ENCODE peak calls at places on chromosomes 3 and 15, in eight cellular contexts. C is neural progenitor cell; G is T-helper 9 cell; A is activated T-helper 9 cell treated with anti-CD3 and anti-CD28 coated beads, Interleukin-2, amount 50 U/mL, for 16 hours; U is IMR-90; X is stimulated activated CD4-positive, alpha-beta T cell treated with anti-CD3 and anti-CD28 coated beads, Interleukin-1b, Interleukin-23, amount 100 ng/mL, for 4 hours; I is NCI-H1694; Q is H4. B is an unnamed sample.

GRCh38 chr3:14391033-14391432 is 11.4 kb upstream of the SLC6A6 start:
- DNase-seq in C (no peak), G (no peak), A (no peak), U (peak), X (no peak), I (no peak), Q (no peak), B (peak)

GRCh38 chr15:37933685-37934084 is 755 bp upstream of the TMCO5A start:
- DNase-seq in C (no peak), G (no peak), A (no peak), U (peak), X (no peak), I (no peak), Q (no peak), B (no peak)

GRCh38 chr3:23594066-23594465 is 211.7 kb upstream of the UBE2E1 start:
- DNase-seq in C (no peak), G (no peak), A (no peak), U (no peak), X (no peak), I (no peak), Q (no peak), B (no peak)

GRCh38 chr15:91660174-91660649 is 193.3 kb upstream of the SLCO3A1 start:
- DNase-seq in C (no peak), G (no peak), A (no peak), U (no peak), X (no peak), I (no peak), Q (no peak), B (no peak)

GRCh38 chr3:161406594-161407555 is 35.6 kb upstream of the SPTSSB start:
- DNase-seq in C (no peak), G (no peak), A (no peak), U (no peak), X (no peak), I (no peak), Q (no peak), B (no peak)

GRCh38 chr15:68258684-68259083 is 18.9 kb upstream of the FEM1B start:
- DNase-seq in C (no peak), G (no peak), A (no peak), U (no peak), X (no peak), I (no peak), Q (no peak), B (no peak)

GRCh38 chr15:45795487-45796069 is 160.7 kb downstream of the SQOR start:
- DNase-seq in C (peak), G (no peak), A (no peak), U (peak), X (no peak), I (peak), Q (peak), B (peak)

GRCh38 chr3:195805181-195805580 is 6.5 kb downstream of the MUC4 start:
- DNase-seq in C (no peak), G (no peak), A (no peak), U (no peak), X (no peak), I (no peak), Q (no peak), B (no peak)

GRCh38 chr15:70892002-70892911 is at the start of the genes LRRC49 and THAP10:
- DNase-seq in C (peak), G (no peak), A (peak), U (peak), X (peak), I (peak), Q (peak), B (peak)

GRCh38 chr3:187722206-187722612 is 19.9 kb upstream of the RTP2 start:
- DNase-seq in C (no peak), G (no peak), A (no peak), U (no peak), X (no peak), I (no peak), Q (no peak), B (no peak)

GRCh38 chr15:87129916-87130315 is 1050.2 kb downstream of the AGBL1 start:
- DNase-seq in C (no peak), G (no peak), A (no peak), U (no peak), X (no peak), I (no peak), Q (no peak), B (no peak)

GRCh38 chr3:171458056-171458856 is 1.9 kb downstream of the TNIK start:
- DNase-seq in C (peak), G (peak), A (peak), U (no peak), X (peak), I (no peak), Q (no peak), B (peak)

GRCh38 chr3:126127904-126128303 is 44.0 kb upstream of the SLC41A3 start:
- DNase-seq in C (no peak), G (no peak), A (no peak), U (no peak), X (no peak), I (no peak), Q (no peak), B (no peak)

GRCh38 chr3:14852058-14852599 is 33.4 kb downstream of the FGD5 start:
- DNase-seq in C (no peak), G (no peak), A (no peak), U (no peak), X (no peak), I (no peak), Q (no peak), B (no peak)

GRCh38 chr15:74680461-74680860 is 15.4 kb downstream of the EDC3 start:
- DNase-seq in C (no peak), G (no peak), A (no peak), U (peak), X (no peak), I (no peak), Q (no peak), B (no peak)

GRCh38 chr3:126512026-126512425 is 5.5 kb downstream of the UROC1 start:
- DNase-seq in C (no peak), G (no peak), A (no peak), U (no peak), X (no peak), I (no peak), Q (peak), B (no peak)

GRCh38 chr15:28260317-28260716 is 61.7 kb downstream of the HERC2 start:
- DNase-seq in C (no peak), G (no peak), A (no peak), U (no peak), X (no peak), I (no peak), Q (no peak), B (no peak)

GRCh38 chr3:159852821-159853505 is 135.7 kb upstream of the IL12A start:
- DNase-seq in C (peak), G (no peak), A (no peak), U (peak), X (no peak), I (no peak), Q (peak), B (no peak)

GRCh38 chr3:37833790-37834189 is 27.9 kb upstream of the CTDSPL start:
- DNase-seq in C (no peak), G (no peak), A (no peak), U (no peak), X (no peak), I (no peak), Q (no peak), B (no peak)

GRCh38 chr3:186283651-186284445 is 78.2 kb downstream of the DGKG start:
- DNase-seq in C (no peak), G (no peak), A (no peak), U (peak), X (no peak), I (no peak), Q (no peak), B (no peak)

GRCh38 chr3:49120096-49120437 is 556 bp downstream of the USP19 start:
- DNase-seq in C (no peak), G (no peak), A (no peak), U (peak), X (no peak), I (no peak), Q (no peak), B (peak)

GRCh38 chr3:108089544-108089943 is 1.3 kb downstream of the CD47 start:
- DNase-seq in C (no peak), G (no peak), A (no peak), U (no peak), X (no peak), I (no peak), Q (no peak), B (no peak)

GRCh38 chr3:128914966-128915645 is 35.7 kb downstream of the ACAD9 start:
- DNase-seq in C (no peak), G (no peak), A (no peak), U (no peak), X (no peak), I (no peak), Q (no peak), B (no peak)

GRCh38 chr15:58518626-58519025 is 86.8 kb downstream of the LIPC start:
- DNase-seq in C (no peak), G (no peak), A (no peak), U (no peak), X (no peak), I (no peak), Q (no peak), B (no peak)

GRCh38 chr3:155233213-155233612 is 60.3 kb downstream of the STRIT1 start:
- DNase-seq in C (no peak), G (no peak), A (no peak), U (peak), X (no peak), I (no peak), Q (peak), B (no peak)

GRCh38 chr3:47781326-47781684 is 388 bp downstream of the SMARCC1 start:
- DNase-seq in C (peak), G (peak), A (peak), U (no peak), X (peak), I (no peak), Q (no peak), B (peak)

GRCh38 chr3:194007598-194008337 is 128.2 kb upstream of the HES1 start:
- DNase-seq in C (no peak), G (no peak), A (no peak), U (no peak), X (no peak), I (no peak), Q (no peak), B (no peak)

GRCh38 chr3:44355634-44356033 is 17.1 kb downstream of the TCAIM start:
- DNase-seq in C (no peak), G (no peak), A (no peak), U (peak), X (no peak), I (no peak), Q (peak), B (no peak)

GRCh38 chr3:184176377-184177330 is 2.0 kb downstream of the AP2M1 start:
- DNase-seq in C (peak), G (no peak), A (no peak), U (peak), X (no peak), I (no peak), Q (peak), B (no peak)

GRCh38 chr3:141176775-141177174 is 54.9 kb upstream of the PXYLP1 start:
- DNase-seq in C (no peak), G (no peak), A (no peak), U (no peak), X (no peak), I (no peak), Q (no peak), B (no peak)

GRCh38 chr3:139718415-139718814 is 40.6 kb upstream of the NMNAT3 start:
- DNase-seq in C (peak), G (no peak), A (no peak), U (peak), X (no peak), I (peak), Q (peak), B (peak)

GRCh38 chr3:24160424-24160823 is 215.3 kb downstream of the NR1D2 start:
- DNase-seq in C (peak), G (no peak), A (no peak), U (peak), X (no peak), I (no peak), Q (no peak), B (no peak)

GRCh38 chr3:46882377-46883015 is 5.0 kb downstream of the PTH1R start:
- DNase-seq in C (peak), G (no peak), A (no peak), U (no peak), X (no peak), I (no peak), Q (no peak), B (peak)

GRCh38 chr3:64220161-64220560 is 5.1 kb downstream of the PRICKLE2 start:
- DNase-seq in C (no peak), G (no peak), A (no peak), U (peak), X (no peak), I (no peak), Q (no peak), B (no peak)

GRCh38 chr3:190883973-190884832 is 21.7 kb upstream of the GMNC start:
- DNase-seq in C (peak), G (no peak), A (no peak), U (peak), X (no peak), I (peak), Q (peak), B (peak)

GRCh38 chr3:180102604-180103003 is 65.9 kb upstream of the PEX5L start:
- DNase-seq in C (no peak), G (no peak), A (no peak), U (no peak), X (no peak), I (no peak), Q (no peak), B (no peak)

GRCh38 chr3:23519548-23520208 is 286.1 kb upstream of the UBE2E1 start:
- DNase-seq in C (no peak), G (no peak), A (no peak), U (no peak), X (no peak), I (no peak), Q (no peak), B (no peak)

B was measured in HuH-7.